ENCODE peak calls at places on chromosomes 4 and X, in eight cellular contexts. One of them, this sample, is unnamed.

GRCh38 chr4:55752810-55753209 is 66.8 kb upstream of the EXOC1L start:
- DNase-seq in NCI-H2227 treated with DMSO at 0.1 percent for 48 hours: no peak
- DNase-seq in heart left ventricle: no peak
- DNase-seq in activated T-cell treated with anti-CD3 and anti-CD28 coated beads, Interleukin-2, amount 50 U/mL, for 4 hours: no peak
- DNase-seq in activated naive CD4-positive, alpha-beta T cell treated with anti-CD3 and anti-CD28 coated beads, Interleukin-2, amount 50 U/mL, for 72 hours: no peak
- DNase-seq in AG10803: no peak
- DNase-seq in amniotic stem cell: no peak
- DNase-seq in germinal center: no peak
- DNase-seq in this sample: no peak

GRCh38 chr4:106851686-106852085 is 184.4 kb downstream of the DKK2 start:
- DNase-seq in NCI-H2227 treated with DMSO at 0.1 percent for 48 hours: no peak
- DNase-seq in heart left ventricle: no peak
- DNase-seq in activated T-cell treated with anti-CD3 and anti-CD28 coated beads, Interleukin-2, amount 50 U/mL, for 4 hours: no peak
- DNase-seq in activated naive CD4-positive, alpha-beta T cell treated with anti-CD3 and anti-CD28 coated beads, Interleukin-2, amount 50 U/mL, for 72 hours: no peak
- DNase-seq in AG10803: peak
- DNase-seq in amniotic stem cell: no peak
- DNase-seq in germinal center: no peak
- DNase-seq in this sample: no peak

GRCh38 chrX:66064261-66064660 is 24.4 kb upstream of the VSIG4 start:
- DNase-seq in NCI-H2227 treated with DMSO at 0.1 percent for 48 hours: no peak
- DNase-seq in heart left ventricle: no peak
- DNase-seq in activated T-cell treated with anti-CD3 and anti-CD28 coated beads, Interleukin-2, amount 50 U/mL, for 4 hours: no peak
- DNase-seq in activated naive CD4-positive, alpha-beta T cell treated with anti-CD3 and anti-CD28 coated beads, Interleukin-2, amount 50 U/mL, for 72 hours: no peak
- DNase-seq in AG10803: no peak
- DNase-seq in amniotic stem cell: no peak
- DNase-seq in germinal center: no peak
- DNase-seq in this sample: no peak

GRCh38 chr4:148845609-148846008 is 403.4 kb upstream of the NR3C2 start:
- DNase-seq in NCI-H2227 treated with DMSO at 0.1 percent for 48 hours: no peak
- DNase-seq in heart left ventricle: no peak
- DNase-seq in activated T-cell treated with anti-CD3 and anti-CD28 coated beads, Interleukin-2, amount 50 U/mL, for 4 hours: no peak
- DNase-seq in activated naive CD4-positive, alpha-beta T cell treated with anti-CD3 and anti-CD28 coated beads, Interleukin-2, amount 50 U/mL, for 72 hours: no peak
- DNase-seq in AG10803: no peak
- DNase-seq in amniotic stem cell: no peak
- DNase-seq in germinal center: no peak
- DNase-seq in this sample: no peak

GRCh38 chr4:20172070-20172760 is 79.5 kb upstream of the SLIT2 start:
- DNase-seq in NCI-H2227 treated with DMSO at 0.1 percent for 48 hours: no peak
- DNase-seq in heart left ventricle: no peak
- DNase-seq in activated T-cell treated with anti-CD3 and anti-CD28 coated beads, Interleukin-2, amount 50 U/mL, for 4 hours: no peak
- DNase-seq in activated naive CD4-positive, alpha-beta T cell treated with anti-CD3 and anti-CD28 coated beads, Interleukin-2, amount 50 U/mL, for 72 hours: no peak
- DNase-seq in AG10803: peak
- DNase-seq in amniotic stem cell: no peak
- DNase-seq in germinal center: no peak
- DNase-seq in this sample: peak

GRCh38 chrX:78199851-78200250 is 60.4 kb upstream of the TAF9B start:
- DNase-seq in NCI-H2227 treated with DMSO at 0.1 percent for 48 hours: no peak
- DNase-seq in heart left ventricle: no peak
- DNase-seq in activated T-cell treated with anti-CD3 and anti-CD28 coated beads, Interleukin-2, amount 50 U/mL, for 4 hours: no peak
- DNase-seq in activated naive CD4-positive, alpha-beta T cell treated with anti-CD3 and anti-CD28 coated beads, Interleukin-2, amount 50 U/mL, for 72 hours: no peak
- DNase-seq in AG10803: peak
- DNase-seq in amniotic stem cell: no peak
- DNase-seq in germinal center: peak
- DNase-seq in this sample: peak

GRCh38 chrX:39199429-39199828 is 398.2 kb downstream of the MID1IP1 start:
- DNase-seq in NCI-H2227 treated with DMSO at 0.1 percent for 48 hours: no peak
- DNase-seq in heart left ventricle: no peak
- DNase-seq in activated T-cell treated with anti-CD3 and anti-CD28 coated beads, Interleukin-2, amount 50 U/mL, for 4 hours: no peak
- DNase-seq in activated naive CD4-positive, alpha-beta T cell treated with anti-CD3 and anti-CD28 coated beads, Interleukin-2, amount 50 U/mL, for 72 hours: no peak
- DNase-seq in AG10803: no peak
- DNase-seq in amniotic stem cell: no peak
- DNase-seq in germinal center: no peak
- DNase-seq in this sample: no peak

GRCh38 chrX:124421898-124422622 is 75.7 kb downstream of the SH2D1A start:
- DNase-seq in NCI-H2227 treated with DMSO at 0.1 percent for 48 hours: no peak
- DNase-seq in heart left ventricle: no peak
- DNase-seq in activated T-cell treated with anti-CD3 and anti-CD28 coated beads, Interleukin-2, amount 50 U/mL, for 4 hours: no peak
- DNase-seq in activated naive CD4-positive, alpha-beta T cell treated with anti-CD3 and anti-CD28 coated beads, Interleukin-2, amount 50 U/mL, for 72 hours: no peak
- DNase-seq in AG10803: no peak
- DNase-seq in amniotic stem cell: no peak
- DNase-seq in germinal center: no peak
- DNase-seq in this sample: no peak

GRCh38 chrX:103464071-103464773 is 55.1 kb downstream of the RAB40A start:
- DNase-seq in NCI-H2227 treated with DMSO at 0.1 percent for 48 hours: peak
- DNase-seq in heart left ventricle: no peak
- DNase-seq in activated T-cell treated with anti-CD3 and anti-CD28 coated beads, Interleukin-2, amount 50 U/mL, for 4 hours: peak
- DNase-seq in activated naive CD4-positive, alpha-beta T cell treated with anti-CD3 and anti-CD28 coated beads, Interleukin-2, amount 50 U/mL, for 72 hours: no peak
- DNase-seq in AG10803: peak
- DNase-seq in amniotic stem cell: peak
- DNase-seq in germinal center: peak
- DNase-seq in this sample: peak

GRCh38 chrX:11064276-11064675 is 46.9 kb upstream of the HCCS start:
- DNase-seq in NCI-H2227 treated with DMSO at 0.1 percent for 48 hours: no peak
- DNase-seq in heart left ventricle: peak
- DNase-seq in activated T-cell treated with anti-CD3 and anti-CD28 coated beads, Interleukin-2, amount 50 U/mL, for 4 hours: no peak
- DNase-seq in activated naive CD4-positive, alpha-beta T cell treated with anti-CD3 and anti-CD28 coated beads, Interleukin-2, amount 50 U/mL, for 72 hours: no peak
- DNase-seq in AG10803: no peak
- DNase-seq in amniotic stem cell: no peak
- DNase-seq in germinal center: no peak
- DNase-seq in this sample: no peak

GRCh38 chrX:104803219-104803618 is 237.2 kb downstream of the IL1RAPL2 start:
- DNase-seq in NCI-H2227 treated with DMSO at 0.1 percent for 48 hours: no peak
- DNase-seq in heart left ventricle: no peak
- DNase-seq in activated T-cell treated with anti-CD3 and anti-CD28 coated beads, Interleukin-2, amount 50 U/mL, for 4 hours: no peak
- DNase-seq in activated naive CD4-positive, alpha-beta T cell treated with anti-CD3 and anti-CD28 coated beads, Interleukin-2, amount 50 U/mL, for 72 hours: no peak
- DNase-seq in AG10803: no peak
- DNase-seq in amniotic stem cell: no peak
- DNase-seq in germinal center: no peak
- DNase-seq in this sample: no peak

GRCh38 chrX:76279007-76279406 is 106.1 kb downstream of the PBDC1 start:
- DNase-seq in NCI-H2227 treated with DMSO at 0.1 percent for 48 hours: peak
- DNase-seq in heart left ventricle: no peak
- DNase-seq in activated T-cell treated with anti-CD3 and anti-CD28 coated beads, Interleukin-2, amount 50 U/mL, for 4 hours: peak
- DNase-seq in activated naive CD4-positive, alpha-beta T cell treated with anti-CD3 and anti-CD28 coated beads, Interleukin-2, amount 50 U/mL, for 72 hours: no peak
- DNase-seq in AG10803: peak
- DNase-seq in amniotic stem cell: peak
- DNase-seq in germinal center: peak
- DNase-seq in this sample: peak

GRCh38 chr4:84985952-84986351 is 19.5 kb upstream of the WDFY3 start:
- DNase-seq in NCI-H2227 treated with DMSO at 0.1 percent for 48 hours: no peak
- DNase-seq in heart left ventricle: no peak
- DNase-seq in activated T-cell treated with anti-CD3 and anti-CD28 coated beads, Interleukin-2, amount 50 U/mL, for 4 hours: no peak
- DNase-seq in activated naive CD4-positive, alpha-beta T cell treated with anti-CD3 and anti-CD28 coated beads, Interleukin-2, amount 50 U/mL, for 72 hours: no peak
- DNase-seq in AG10803: peak
- DNase-seq in amniotic stem cell: no peak
- DNase-seq in germinal center: no peak
- DNase-seq in this sample: peak

GRCh38 chrX:135112096-135112729 is 8.1 kb downstream of the ETDB start:
- DNase-seq in NCI-H2227 treated with DMSO at 0.1 percent for 48 hours: no peak
- DNase-seq in heart left ventricle: no peak
- DNase-seq in activated T-cell treated with anti-CD3 and anti-CD28 coated beads, Interleukin-2, amount 50 U/mL, for 4 hours: no peak
- DNase-seq in activated naive CD4-positive, alpha-beta T cell treated with anti-CD3 and anti-CD28 coated beads, Interleukin-2, amount 50 U/mL, for 72 hours: no peak
- DNase-seq in AG10803: peak
- DNase-seq in amniotic stem cell: no peak
- DNase-seq in germinal center: peak
- DNase-seq in this sample: peak

GRCh38 chrX:130771230-130771629 is 131.8 kb downstream of the ENOX2 start:
- DNase-seq in NCI-H2227 treated with DMSO at 0.1 percent for 48 hours: no peak
- DNase-seq in heart left ventricle: no peak
- DNase-seq in activated T-cell treated with anti-CD3 and anti-CD28 coated beads, Interleukin-2, amount 50 U/mL, for 4 hours: no peak
- DNase-seq in activated naive CD4-positive, alpha-beta T cell treated with anti-CD3 and anti-CD28 coated beads, Interleukin-2, amount 50 U/mL, for 72 hours: no peak
- DNase-seq in AG10803: no peak
- DNase-seq in amniotic stem cell: no peak
- DNase-seq in germinal center: no peak
- DNase-seq in this sample: peak

GRCh38 chr4:158181906-158182305 is 9.1 kb upstream of the GASK1B start:
- DNase-seq in NCI-H2227 treated with DMSO at 0.1 percent for 48 hours: no peak
- DNase-seq in heart left ventricle: no peak
- DNase-seq in activated T-cell treated with anti-CD3 and anti-CD28 coated beads, Interleukin-2, amount 50 U/mL, for 4 hours: no peak
- DNase-seq in activated naive CD4-positive, alpha-beta T cell treated with anti-CD3 and anti-CD28 coated beads, Interleukin-2, amount 50 U/mL, for 72 hours: no peak
- DNase-seq in AG10803: no peak
- DNase-seq in amniotic stem cell: no peak
- DNase-seq in germinal center: no peak
- DNase-seq in this sample: no peak

GRCh38 chrX:130772313-130773140 is 130.5 kb downstream of the ENOX2 start:
- DNase-seq in NCI-H2227 treated with DMSO at 0.1 percent for 48 hours: no peak
- DNase-seq in heart left ventricle: no peak
- DNase-seq in activated T-cell treated with anti-CD3 and anti-CD28 coated beads, Interleukin-2, amount 50 U/mL, for 4 hours: no peak
- DNase-seq in activated naive CD4-positive, alpha-beta T cell treated with anti-CD3 and anti-CD28 coated beads, Interleukin-2, amount 50 U/mL, for 72 hours: no peak
- DNase-seq in AG10803: peak
- DNase-seq in amniotic stem cell: peak
- DNase-seq in germinal center: no peak
- DNase-seq in this sample: peak

GRCh38 chrX:12567857-12568256 is 223.4 kb upstream of the PRPS2 start:
- DNase-seq in NCI-H2227 treated with DMSO at 0.1 percent for 48 hours: no peak
- DNase-seq in heart left ventricle: no peak
- DNase-seq in activated T-cell treated with anti-CD3 and anti-CD28 coated beads, Interleukin-2, amount 50 U/mL, for 4 hours: no peak
- DNase-seq in activated naive CD4-positive, alpha-beta T cell treated with anti-CD3 and anti-CD28 coated beads, Interleukin-2, amount 50 U/mL, for 72 hours: no peak
- DNase-seq in AG10803: peak
- DNase-seq in amniotic stem cell: no peak
- DNase-seq in germinal center: no peak
- DNase-seq in this sample: no peak

GRCh38 chrX:42246814-42247213 is 323.5 kb upstream of the CASK start:
- DNase-seq in NCI-H2227 treated with DMSO at 0.1 percent for 48 hours: no peak
- DNase-seq in heart left ventricle: no peak
- DNase-seq in activated T-cell treated with anti-CD3 and anti-CD28 coated beads, Interleukin-2, amount 50 U/mL, for 4 hours: no peak
- DNase-seq in activated naive CD4-positive, alpha-beta T cell treated with anti-CD3 and anti-CD28 coated beads, Interleukin-2, amount 50 U/mL, for 72 hours: no peak
- DNase-seq in AG10803: peak
- DNase-seq in amniotic stem cell: no peak
- DNase-seq in germinal center: no peak
- DNase-seq in this sample: no peak

GRCh38 chrX:370963-371745 is 15.6 kb downstream of the PPP2R3B start:
- DNase-seq in NCI-H2227 treated with DMSO at 0.1 percent for 48 hours: no peak
- DNase-seq in heart left ventricle: no peak
- DNase-seq in activated T-cell treated with anti-CD3 and anti-CD28 coated beads, Interleukin-2, amount 50 U/mL, for 4 hours: no peak
- DNase-seq in activated naive CD4-positive, alpha-beta T cell treated with anti-CD3 and anti-CD28 coated beads, Interleukin-2, amount 50 U/mL, for 72 hours: no peak
- DNase-seq in AG10803: no peak
- DNase-seq in amniotic stem cell: no peak
- DNase-seq in germinal center: no peak
- DNase-seq in this sample: no peak

GRCh38 chr4:154982187-154983047 is 201.3 kb downstream of the RBM46 start:
- DNase-seq in NCI-H2227 treated with DMSO at 0.1 percent for 48 hours: no peak
- DNase-seq in heart left ventricle: peak
- DNase-seq in activated T-cell treated with anti-CD3 and anti-CD28 coated beads, Interleukin-2, amount 50 U/mL, for 4 hours: no peak
- DNase-seq in activated naive CD4-positive, alpha-beta T cell treated with anti-CD3 and anti-CD28 coated beads, Interleukin-2, amount 50 U/mL, for 72 hours: no peak
- DNase-seq in AG10803: peak
- DNase-seq in amniotic stem cell: peak
- DNase-seq in germinal center: peak
- DNase-seq in this sample: peak